ENCODE peak calls at places on chromosomes 11 and 22, in seven cellular contexts. N is activated T-cell treated with anti-CD3 and anti-CD28 coated beads, Interleukin-2, amount 50 U/mL, for 4 hours; U is activated CD4-positive, alpha-beta T cell treated with anti-CD3 and anti-CD28 coated beads, Interleukin-2, amount 50 U/mL, for 1 hour; P is COR-L47; G is stimulated activated CD4-positive, alpha-beta T cell treated with anti-CD3 and anti-CD28 coated beads, Interleukin-4, amount 100 ng/mL, for 24 hours; J is effector CD8-positive, alpha-beta T cell; B is left cardiac atrium. F is an unnamed sample.

GRCh38 chr22:43707650-43708049 is 104.5 kb downstream of the EFCAB6 start:
- DNase-seq in N (no peak), U (no peak), P (no peak), G (no peak), J (no peak), B (no peak), F (no peak)

GRCh38 chr22:35552186-35552842 is 11.7 kb downstream of the RASD2 start:
- DNase-seq in N (peak; percentile 71), U (peak; percentile 85), P (no peak), G (peak; percentile 83), J (peak; percentile 75), B (no peak), F (peak; percentile 15)

GRCh38 chr11:2789791-2790580 is 90.2 kb upstream of the KCNQ1OT1 start:
- DNase-seq in N (peak; percentile 2), U (no peak), P (no peak), G (no peak), J (no peak), B (peak; percentile 13), F (no peak)

GRCh38 chr11:110003426-110003825 is 89.8 kb upstream of the ZC3H12C start:
- DNase-seq in N (no peak), U (no peak), P (no peak), G (no peak), J (no peak), B (no peak), F (no peak)

GRCh38 chr22:31193092-31193491 is 19.0 kb upstream of the LIMK2 start:
- DNase-seq in N (no peak), U (no peak), P (no peak), G (no peak), J (no peak), B (no peak), F (no peak)

GRCh38 chr22:37639771-37640590 is 512 bp downstream of the SH3BP1 start:
- DNase-seq in N (no peak), U (no peak), P (no peak), G (no peak), J (peak; percentile 25), B (no peak), F (no peak)

GRCh38 chr11:71988050-71988449 is 10.7 kb upstream of the IL18BP start:
- DNase-seq in N (no peak), U (no peak), P (no peak), G (no peak), J (no peak), B (no peak), F (no peak)

GRCh38 chr11:47099213-47099917 is 77.3 kb downstream of the ARFGAP2 start:
- DNase-seq in N (no peak), U (no peak), P (no peak), G (no peak), J (no peak), B (no peak), F (peak; percentile 64)

GRCh38 chr22:50250555-50251471 is at the start of gene HDAC10:
- DNase-seq in N (peak; percentile 70), U (peak; percentile 72), P (peak; percentile 78), G (peak; percentile 79), J (peak; percentile 61), B (peak; percentile 88), F (peak; percentile 76)

GRCh38 chr11:12770966-12771597 is 96.9 kb downstream of the TEAD1 start:
- DNase-seq in N (no peak), U (no peak), P (no peak), G (no peak), J (no peak), B (no peak), F (no peak)

GRCh38 chr22:49979587-49980264 is 19.2 kb downstream of the PIM3 start:
- DNase-seq in N (no peak), U (no peak), P (no peak), G (peak; percentile 58), J (no peak), B (peak; percentile 38), F (peak; percentile 53)

GRCh38 chr11:17609536-17610401 is 62.7 kb downstream of the OTOG start:
- DNase-seq in N (no peak), U (no peak), P (no peak), G (no peak), J (no peak), B (no peak), F (no peak)

GRCh38 chr11:113796663-113797259 is 17.2 kb downstream of the CLDN25 start:
- DNase-seq in N (no peak), U (no peak), P (peak; percentile 34), G (peak; percentile 14), J (no peak), B (no peak), F (peak; percentile 49)

GRCh38 chr11:15216678-15217077 is 102.0 kb downstream of the INSC start:
- DNase-seq in N (no peak), U (no peak), P (no peak), G (no peak), J (no peak), B (no peak), F (no peak)

GRCh38 chr11:72222106-72222891 is 2.3 kb upstream of the INPPL1 start:
- DNase-seq in N (no peak), U (no peak), P (no peak), G (no peak), J (no peak), B (peak; percentile 19), F (no peak)

GRCh38 chr11:12818333-12819015 is 144.3 kb downstream of the TEAD1 start:
- DNase-seq in N (no peak), U (no peak), P (no peak), G (no peak), J (no peak), B (no peak), F (no peak)

GRCh38 chr11:122002926-122003325 is 113.1 kb downstream of the BLID start:
- DNase-seq in N (no peak), U (no peak), P (no peak), G (no peak), J (no peak), B (no peak), F (no peak)

GRCh38 chr11:15109602-15110001 is 5.1 kb upstream of the INSC start:
- DNase-seq in N (no peak), U (no peak), P (no peak), G (no peak), J (no peak), B (no peak), F (no peak)

GRCh38 chr11:57424802-57425564 is 1.9 kb downstream of the SLC43A3 start:
- DNase-seq in N (peak; percentile 85), U (peak; percentile 66), P (peak; percentile 23), G (peak; percentile 93), J (peak; percentile 57), B (peak; percentile 85), F (peak; percentile 97)

GRCh38 chr22:30127749-30128166 is 47.5 kb downstream of the HORMAD2 start:
- DNase-seq in N (no peak), U (no peak), P (no peak), G (no peak), J (no peak), B (no peak), F (no peak)

GRCh38 chr11:8828580-8829358 is 82.2 kb upstream of the AKIP1 start:
- DNase-seq in N (no peak), U (no peak), P (no peak), G (no peak), J (no peak), B (no peak), F (no peak)

GRCh38 chr22:46085831-46086576 is 64.3 kb upstream of the PPARA start:
- DNase-seq in N (no peak), U (no peak), P (no peak), G (no peak), J (no peak), B (peak; percentile 87), F (no peak)

GRCh38 chr11:45755281-45755859 is 49.6 kb upstream of the SLC35C1 start:
- DNase-seq in N (no peak), U (no peak), P (no peak), G (no peak), J (no peak), B (no peak), F (no peak)

GRCh38 chr11:57134284-57134683 is 47.5 kb upstream of the LRRC55 start:
- DNase-seq in N (no peak), U (no peak), P (no peak), G (no peak), J (no peak), B (no peak), F (no peak)

GRCh38 chr11:96013459-96014213 is 89.7 kb upstream of the MTMR2 start:
- DNase-seq in N (peak; percentile 17), U (peak; percentile 17), P (peak; percentile 9), G (no peak), J (no peak), B (no peak), F (no peak)

GRCh38 chr11:15471709-15472404 is 357.1 kb downstream of the INSC start:
- DNase-seq in N (no peak), U (no peak), P (peak; percentile 42), G (no peak), J (no peak), B (no peak), F (no peak)

GRCh38 chr11:118238947-118239346 is 13.2 kb downstream of the MPZL3 start:
- DNase-seq in N (no peak), U (no peak), P (no peak), G (no peak), J (no peak), B (no peak), F (no peak)

GRCh38 chr22:35344956-35345690 is 35.8 kb upstream of the HMOX1 start:
- DNase-seq in N (no peak), U (no peak), P (no peak), G (no peak), J (no peak), B (no peak), F (no peak)

GRCh38 chr11:61637287-61637686 is 42.9 kb upstream of the DAGLA start:
- DNase-seq in N (no peak), U (no peak), P (no peak), G (no peak), J (no peak), B (no peak), F (no peak)

GRCh38 chr22:48745842-48746788 is 1081.6 kb downstream of the BRD1 start:
- DNase-seq in N (no peak), U (no peak), P (no peak), G (peak; percentile 1), J (no peak), B (no peak), F (no peak)

GRCh38 chr11:123702137-123702536 is 39.3 kb downstream of the ZNF202 start:
- DNase-seq in N (no peak), U (no peak), P (no peak), G (no peak), J (no peak), B (peak; percentile 23), F (no peak)

F was measured in endothelial cell of umbilical vein.